ENCODE peak calls at places on chromosomes 6 and 20, in nine cellular contexts. X is neural crest cell, S is foreskin fibroblast, I is heart right ventricle, L is heart left ventricle, C is RWPE1, M is type B pancreatic cell, J is lung, P is A549. H is an unnamed sample.

GRCh38 chr6:33160728-33161323 is 31.4 kb downstream of the COL11A2 start:
- DNase-seq in M (no peak), J (peak; percentile 68), I (no peak), X (no peak), L (no peak), C (peak; percentile 68), S (peak; percentile 68), P (no peak), H (no peak)

GRCh38 chr6:129490551-129491245 is 219.3 kb downstream of the ARHGAP18 start:
- DNase-seq in P (peak; percentile 62), J (peak; percentile 49), I (peak; percentile 63), S (peak; percentile 94), C (peak; percentile 90), X (no peak), L (peak; percentile 50), M (no peak), H (no peak)

GRCh38 chr20:48047453-48047852 is 262.2 kb upstream of the SULF2 start:
- DNase-seq in J (no peak), M (no peak), C (no peak), P (no peak), L (no peak), X (no peak), S (no peak), I (no peak), H (no peak)

GRCh38 chr6:134740473-134741192 is 209.3 kb downstream of the ALDH8A1 start:
- DNase-seq in J (no peak), P (no peak), L (no peak), S (no peak), I (no peak), C (peak; percentile 20), X (no peak), M (no peak), H (no peak)

GRCh38 chr6:5401845-5402738 is 140.8 kb downstream of the FARS2 start:
- DNase-seq in I (no peak), J (no peak), M (no peak), S (no peak), L (no peak), X (no peak), P (no peak), C (no peak), H (no peak)

GRCh38 chr20:56328861-56329260 is 29.9 kb upstream of the FAM210B start:
- DNase-seq in M (no peak), S (no peak), J (no peak), X (peak; percentile 30), P (no peak), I (no peak), C (peak; percentile 49), L (no peak), H (no peak)

GRCh38 chr6:157535354-157536217 is 154.6 kb downstream of the ZDHHC14 start:
- DNase-seq in P (no peak), I (no peak), L (no peak), J (no peak), S (peak; percentile 56), C (peak; percentile 65), M (no peak), X (no peak), H (no peak)

GRCh38 chr6:27592481-27593199 is 119.7 kb upstream of the ZNF184 start:
- DNase-seq in P (peak; percentile 73), J (no peak), C (no peak), S (peak; percentile 64), L (no peak), M (no peak), I (no peak), X (peak; percentile 65), H (peak; percentile 41)

GRCh38 chr6:148239215-148239614 is 103.4 kb upstream of the SASH1 start:
- DNase-seq in M (no peak), C (no peak), X (no peak), L (no peak), P (no peak), J (no peak), S (no peak), I (no peak), H (no peak)

GRCh38 chr6:155224031-155224451 is 39.8 kb upstream of the CLDN20 start:
- DNase-seq in X (no peak), M (no peak), J (no peak), I (no peak), C (peak; percentile 79), P (no peak), S (peak; percentile 74), L (no peak), H (no peak)

GRCh38 chr6:148935705-148936306 is 189.0 kb downstream of the UST start:
- DNase-seq in C (peak; percentile 64), P (no peak), M (no peak), L (no peak), X (no peak), S (peak; percentile 65), I (no peak), J (no peak), H (no peak)

GRCh38 chr6:22041797-22042489 is 254.9 kb downstream of the PRL start:
- DNase-seq in X (no peak), M (no peak), S (no peak), J (no peak), L (no peak), I (no peak), P (no peak), C (no peak), H (no peak)

GRCh38 chr20:24653306-24653705 is 183.9 kb downstream of the SYNDIG1 start:
- DNase-seq in P (peak; percentile 85), C (no peak), M (no peak), X (no peak), J (no peak), S (no peak), L (no peak), I (no peak), H (no peak)

GRCh38 chr20:12056836-12057235 is 139.1 kb downstream of the BTBD3 start:
- DNase-seq in J (no peak), M (no peak), X (no peak), I (no peak), C (no peak), L (no peak), S (no peak), P (no peak), H (no peak)

GRCh38 chr20:57617079-57617795 is 3.0 kb downstream of the ZBP1 start:
- DNase-seq in C (no peak), L (no peak), I (no peak), M (peak; percentile 57), X (no peak), J (no peak), P (no peak), S (no peak), H (no peak)

GRCh38 chr20:24580855-24581254 is 111.4 kb downstream of the SYNDIG1 start:
- DNase-seq in L (no peak), I (no peak), J (no peak), P (no peak), S (no peak), X (no peak), M (no peak), C (no peak), H (no peak)

GRCh38 chr6:43491750-43492661 is 14.6 kb downstream of the TJAP1 start:
- DNase-seq in X (no peak), L (peak; percentile 85), M (no peak), I (peak; percentile 85), J (peak; percentile 75), P (no peak), S (peak; percentile 82), C (peak; percentile 80), H (no peak)

DNA sequence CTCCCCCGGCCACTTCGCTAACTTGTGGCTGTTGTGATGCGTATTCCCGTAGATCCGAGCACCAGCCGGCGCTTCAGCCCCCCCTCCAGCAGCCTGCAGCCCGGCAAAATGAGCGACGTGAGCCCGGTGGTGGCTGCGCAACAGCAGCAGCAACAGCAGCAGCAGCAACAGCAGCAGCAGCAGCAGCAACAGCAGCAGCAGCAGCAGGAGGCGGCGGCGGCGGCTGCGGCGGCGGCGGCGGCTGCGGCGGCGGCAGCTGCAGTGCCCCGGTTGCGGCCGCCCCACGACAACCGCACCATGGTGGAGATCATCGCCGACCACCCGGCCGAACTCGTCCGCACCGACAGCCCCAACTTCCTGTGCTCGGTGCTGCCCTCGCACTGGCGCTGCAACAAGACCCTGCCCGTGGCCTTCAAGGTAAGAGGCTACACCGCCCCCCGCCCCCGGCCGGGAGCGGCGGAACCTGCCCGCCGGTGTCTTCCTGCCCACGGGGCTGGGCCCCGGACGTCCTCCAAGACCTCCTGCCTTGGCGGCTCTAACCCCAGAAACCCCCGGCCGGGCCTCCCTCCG is 44.9 kb upstream of the SUPT3H start:
- DNase-seq in S (peak; percentile 41), X (no peak), C (no peak), P (no peak), I (peak; percentile 26), L (peak; percentile 33), J (peak; percentile 36), M (no peak), H (peak; percentile 50)
- TF ChIP-seq CTCF in S (no peak), X (no peak), C (no peak), P (no peak), I (no peak), L (no peak), J (no peak), M (no peak), H (no peak)

GRCh38 chr20:31494131-31494530 is 19.0 kb downstream of the REM1 start:
- DNase-seq in L (no peak), X (peak; percentile 25), J (no peak), S (no peak), I (no peak), C (peak; percentile 55), P (peak; percentile 43), M (no peak), H (peak; percentile 69)
- TF ChIP-seq CTCF in L (no peak), X (peak; percentile 55), J (no peak), S (peak; percentile 38), I (no peak), C (no peak), P (peak; percentile 21), M (peak; percentile 68), H (peak; percentile 55)

DNA sequence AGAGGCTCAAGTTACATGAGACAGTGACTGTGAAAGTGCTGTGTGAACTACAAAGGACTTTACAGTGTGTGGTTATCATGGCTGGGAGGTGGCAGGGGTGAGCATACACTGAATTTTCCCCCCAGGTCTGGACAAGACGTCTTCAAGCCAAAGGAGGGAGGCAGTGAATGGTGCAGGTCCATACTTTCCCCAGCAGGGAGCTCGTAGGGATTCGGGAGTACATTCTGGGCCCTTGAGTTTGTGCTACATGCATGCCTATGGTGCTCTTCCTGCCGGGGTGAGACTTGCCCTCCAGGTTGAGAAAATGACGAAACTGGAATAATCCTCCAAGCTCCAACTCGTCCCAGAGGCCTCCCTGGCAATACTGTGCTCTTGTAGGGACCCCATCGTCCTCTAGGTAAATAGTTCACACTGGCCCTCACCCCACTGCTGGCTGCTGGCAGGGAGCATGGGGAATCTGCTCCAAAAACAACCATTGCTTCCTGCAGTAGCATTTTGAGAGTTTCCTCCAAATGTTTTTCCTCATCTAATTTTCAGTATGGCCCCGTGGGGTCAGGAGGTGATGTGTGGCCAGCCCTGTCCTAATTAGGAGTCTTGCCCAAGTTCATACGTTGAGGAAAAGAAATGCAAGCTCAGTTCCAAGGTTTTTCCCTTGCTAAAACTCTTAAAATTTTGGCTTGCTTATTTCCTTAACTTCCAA is 57.6 kb downstream of the ZNF831 start:
- DNase-seq in I (peak; percentile 51), L (peak; percentile 40), S (no peak), X (no peak), J (no peak), P (no peak), C (no peak), M (no peak), H (no peak)
- TF ChIP-seq CTCF in I (no peak), L (no peak), S (no peak), X (no peak), J (no peak), P (no peak), C (no peak), M (peak; percentile 15), H (no peak)

DNA sequence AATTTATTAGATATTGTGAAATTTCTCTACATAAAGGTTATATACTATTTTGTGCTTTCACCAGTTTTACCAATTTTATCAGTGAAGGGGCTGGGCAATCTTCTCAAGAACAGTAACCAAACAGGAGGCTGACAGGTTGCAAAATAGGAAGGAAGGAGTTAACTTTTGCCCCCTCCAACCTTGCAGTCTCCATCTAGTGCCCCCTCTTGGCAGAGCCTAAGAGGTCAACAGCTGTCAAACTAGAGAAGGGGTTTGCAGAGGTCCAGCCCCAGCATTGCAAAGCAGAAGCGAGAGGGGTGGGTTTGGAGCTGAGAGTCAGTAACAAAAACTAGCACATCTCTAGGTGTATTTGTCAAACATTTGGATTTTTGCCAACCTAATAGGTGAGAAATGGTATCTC is 391.0 kb downstream of the CDC5L start:
- DNase-seq in M (no peak), C (no peak), S (no peak), I (no peak), X (no peak), L (no peak), J (no peak), P (no peak), H (no peak)
- TF ChIP-seq CTCF in M (no peak), C (no peak), S (no peak), I (no peak), X (no peak), L (no peak), J (no peak), P (no peak), H (no peak)